ENCODE peak calls at places on chromosomes 4 and X, in five cellular contexts. U is IMR-90, L is mesenchymal stem cell, N is H1, A is mesendoderm. R is an unnamed sample.

GRCh38 chr4:119014658-119015057 is 121.0 kb upstream of the MYOZ2 start:
- DNase-seq in U (no peak), L (no peak), N (no peak), A (no peak), R (no peak)

GRCh38 chr4:14294611-14295010 is 667.1 kb upstream of the BOD1L1 start:
- DNase-seq in U (peak; percentile 23), L (no peak), N (no peak), A (no peak), R (no peak)

GRCh38 chr4:6343950-6344408 is 74.3 kb downstream of the WFS1 start:
- DNase-seq in U (peak; percentile 80), L (no peak), N (no peak), A (peak; percentile 56), R (peak; percentile 64)

GRCh38 chrX:65034292-65034640 is 58.0 kb upstream of the ZC4H2 start:
- DNase-seq in U (no peak), L (no peak), N (no peak), A (no peak), R (no peak)

GRCh38 chr4:129218897-129219296 is 122.9 kb downstream of the C4orf33 start:
- DNase-seq in U (peak; percentile 1), L (no peak), N (no peak), A (no peak), R (no peak)

GRCh38 chrX:45422216-45422925 is 221.7 kb upstream of the DIPK2B start:
- DNase-seq in U (no peak), L (peak; percentile 41), N (no peak), A (no peak), R (no peak)

GRCh38 chr4:40608628-40609027 is 21.0 kb downstream of the RBM47 start:
- DNase-seq in U (peak; percentile 44), L (no peak), N (no peak), A (no peak), R (no peak)

GRCh38 chrX:153812220-153812619 is 17.8 kb downstream of the SSR4 start:
- DNase-seq in U (no peak), L (no peak), N (no peak), A (peak; percentile 65), R (no peak)

GRCh38 chr4:38080061-38080531 is 119.9 kb downstream of the PTTG2 start:
- DNase-seq in U (no peak), L (no peak), N (no peak), A (no peak), R (no peak)

GRCh38 chrX:37796805-37797204 is 16.9 kb downstream of the CYBB start:
- DNase-seq in U (no peak), L (no peak), N (no peak), A (peak; percentile 32), R (no peak)

GRCh38 chrX:63739885-63740284 is 45.1 kb downstream of the ARHGEF9 start:
- DNase-seq in U (no peak), L (no peak), N (no peak), A (peak; percentile 23), R (peak; percentile 30)

GRCh38 chrX:40644175-40644574 is 3.2 kb downstream of the CXorf38 start:
- DNase-seq in U (peak; percentile 54), L (peak; percentile 36), N (no peak), A (no peak), R (no peak)

GRCh38 chrX:71669492-71669891 is 2.1 kb downstream of the LOC101059915 start:
- DNase-seq in U (no peak), L (no peak), N (no peak), A (no peak), R (no peak)

GRCh38 chrX:2690856-2691542 is at the start of gene CD99:
- DNase-seq in U (peak; percentile 78), L (peak; percentile 94), N (peak; percentile 85), A (peak; percentile 90), R (peak; percentile 76)

DNA sequence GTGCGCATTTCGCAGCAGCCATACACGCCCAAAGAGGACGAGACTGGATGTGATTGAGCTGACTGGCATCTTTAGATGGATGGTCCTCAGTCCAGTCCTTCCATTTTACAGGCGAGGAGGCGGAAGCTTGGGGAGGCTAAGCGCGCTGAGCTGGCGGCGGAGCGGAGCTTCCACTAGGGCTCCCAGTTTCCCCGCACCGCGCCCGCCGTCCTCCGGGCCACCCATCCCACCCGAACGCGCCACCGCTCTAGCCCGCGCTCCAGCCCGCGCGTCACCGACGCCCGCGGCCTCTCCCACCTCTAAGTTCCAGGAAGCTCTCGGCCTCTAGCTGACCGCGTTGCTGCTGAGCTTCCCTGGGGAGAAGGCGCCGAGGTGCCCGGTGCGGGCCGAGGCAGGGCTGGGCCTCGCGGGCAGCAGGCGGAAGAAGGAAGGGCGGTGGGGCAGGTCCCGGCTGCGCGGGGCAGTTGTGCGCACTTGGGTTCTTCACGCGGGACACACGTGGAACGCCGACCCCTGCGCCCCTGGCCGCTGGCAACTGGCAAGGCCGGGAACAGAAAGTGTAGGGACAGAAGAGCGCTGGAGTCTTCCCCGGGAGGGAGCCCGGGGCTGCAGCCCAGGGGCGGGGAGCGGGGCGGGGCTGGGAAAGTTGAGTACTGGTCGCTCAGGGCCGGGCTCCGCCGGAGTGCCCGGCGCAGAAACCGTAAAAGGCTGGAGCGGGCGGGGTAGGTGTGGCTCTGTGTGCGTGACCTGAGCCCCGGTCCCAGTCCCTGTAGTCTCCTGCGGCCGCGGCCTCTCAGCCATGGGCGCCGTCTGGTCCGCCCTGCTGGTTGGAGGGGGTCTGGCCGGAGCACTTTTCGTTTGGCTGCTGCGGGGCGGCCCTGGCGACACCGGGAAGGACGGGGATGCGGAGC is at the start of gene STBD1:
- DNase-seq in U (peak; percentile 49), L (peak; percentile 78), N (peak; percentile 90), A (peak; percentile 81), R (peak; percentile 88)
- H2BK15ac ChIP-seq in U (peak within 1 kb of the TSS; percentile 48), L (no peak within 1 kb of the TSS), N (peak within 1 kb of the TSS; percentile 73), A (no peak within 1 kb of the TSS), R (no peak within 1 kb of the TSS)

GRCh38 chr4:141899103-141899502 is 262.7 kb downstream of the IL15 start:
- DNase-seq in U (peak; percentile 17), L (no peak), N (no peak), A (peak; percentile 21), R (no peak)
- H2AK5ac ChIP-seq in U (no peak overlapping the region), L (no peak overlapping the region), N (no peak overlapping the region), A (no peak overlapping the region), R (no peak overlapping the region)

DNA sequence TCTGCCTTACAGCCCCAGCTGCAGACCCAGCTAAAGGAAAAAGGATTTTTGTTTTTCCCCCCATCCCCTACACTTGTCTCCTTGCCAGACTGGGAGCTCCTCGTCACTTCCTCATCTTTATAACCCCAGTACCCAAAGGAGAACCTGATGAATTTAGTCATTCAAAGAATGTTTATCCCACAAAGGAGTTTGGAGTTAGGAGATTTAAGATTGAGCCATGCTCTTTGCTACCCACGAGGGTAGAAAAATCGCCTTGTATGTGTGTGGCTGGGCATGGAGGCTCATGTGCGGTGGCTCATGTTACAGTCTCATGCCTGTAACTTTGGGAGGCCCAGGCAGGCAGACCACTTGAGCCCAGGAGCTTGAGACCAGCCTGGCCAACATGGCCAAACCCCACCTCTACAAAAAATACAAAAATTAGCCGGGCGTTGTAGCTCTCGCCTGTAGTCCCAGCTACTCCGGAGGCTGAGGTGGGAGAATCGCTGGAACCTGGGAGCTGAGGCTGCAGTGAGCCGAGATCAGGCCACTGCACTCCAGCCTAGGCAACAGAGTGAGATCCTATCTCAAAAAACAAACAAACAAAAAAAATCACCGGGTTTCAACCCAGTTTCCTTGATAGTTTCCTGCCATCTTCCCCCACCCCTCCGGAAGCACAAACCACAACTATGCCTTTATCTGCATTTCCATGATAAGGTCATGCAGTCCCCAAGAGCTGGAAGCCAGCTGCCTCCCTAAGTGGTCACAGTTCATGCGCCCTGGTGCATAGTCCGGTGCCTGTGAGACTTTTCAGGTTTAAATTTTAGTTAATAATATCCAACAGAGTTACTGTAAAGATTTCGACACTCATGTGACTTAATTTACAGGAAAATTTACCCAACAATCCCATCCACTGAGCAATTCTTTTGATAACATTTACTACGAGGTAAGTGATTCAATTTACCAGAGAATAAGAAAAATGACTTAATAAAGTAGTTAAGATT is 1.5 kb downstream of the CFAP97 start:
- DNase-seq in U (peak; percentile 42), L (peak; percentile 78), N (no peak), A (peak; percentile 96), R (peak; percentile 39)
- H2BK15ac ChIP-seq in U (no peak overlapping the region), L (no peak overlapping the region), N (peak overlapping the region; percentile 50), A (peak overlapping the region; percentile 89), R (no peak overlapping the region)

DNA sequence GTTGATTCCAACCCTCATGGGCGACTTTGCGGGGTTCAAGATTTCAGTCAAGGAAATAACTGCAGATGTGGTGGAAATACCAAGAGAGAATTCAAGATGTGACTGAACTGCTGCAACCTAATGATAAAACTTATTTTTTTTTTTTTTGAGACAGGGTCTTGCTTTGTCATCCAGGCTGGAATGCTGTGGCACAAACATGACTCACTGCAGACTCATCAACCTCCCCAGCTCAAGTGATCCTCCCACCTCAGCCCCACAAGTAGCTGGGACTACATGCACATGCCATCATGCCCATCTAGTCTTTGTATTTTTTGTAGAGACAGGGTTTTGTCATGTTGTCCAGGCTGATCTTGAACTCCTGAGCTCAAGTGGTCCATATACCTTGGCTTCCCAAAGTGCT is 19.5 kb upstream of the WDFY3 start:
- DNase-seq in U (peak; percentile 78), L (peak; percentile 74), N (no peak), A (peak; percentile 22), R (no peak)
- H2AK5ac ChIP-seq in U (no peak overlapping the region), L (no peak overlapping the region), N (no peak overlapping the region), A (no peak overlapping the region), R (no peak overlapping the region)